ENCODE peak calls at places on chromosomes 3 and 15, in eight cellular contexts. Y is IMR-90; E is A172; B is OCI-LY7; J is activated CD8-positive, alpha-beta memory T cell treated with anti-CD3 and anti-CD28 coated beads, Interleukin-2, amount 50 U/mL, for 4 hours; X is Right ventricle myocardium inferior; R is A549; H is naive thymus-derived CD8-positive, alpha-beta T cell. N is an unnamed sample.

GRCh38 chr15:64926661-64927060 is 15.0 kb downstream of the ANKDD1A start:
- DNase-seq in X (no peak), E (no peak), R (no peak), H (no peak), Y (no peak), J (no peak), B (no peak), N (no peak)

GRCh38 chr3:194337965-194338753 is 13.0 kb downstream of the CPN2 start:
- DNase-seq in X (no peak), R (no peak), E (no peak), Y (peak; percentile 42), J (no peak), B (no peak), H (no peak), N (peak; percentile 32)

GRCh38 chr3:122890077-122890484 is 95.2 kb downstream of the SLC49A4 start:
- DNase-seq in E (peak; percentile 37), Y (peak; percentile 42), J (no peak), X (no peak), B (peak; percentile 13), R (no peak), H (no peak), N (peak; percentile 76)

GRCh38 chr3:140576444-140576843 is 101.4 kb upstream of the TRIM42 start:
- DNase-seq in X (no peak), H (no peak), E (no peak), J (no peak), B (no peak), R (no peak), Y (no peak), N (no peak)

GRCh38 chr15:36589971-36590370 is 10.5 kb downstream of the CDIN1 start:
- DNase-seq in R (no peak), Y (peak; percentile 50), B (no peak), E (peak; percentile 57), H (no peak), J (no peak), X (no peak), N (peak; percentile 50)

GRCh38 chr15:100221461-100222348 is 120.1 kb downstream of the ADAMTS17 start:
- DNase-seq in X (no peak), Y (no peak), H (no peak), R (no peak), E (no peak), B (no peak), J (no peak), N (peak; percentile 57)

GRCh38 chr3:186451371-186451770 is 89.3 kb upstream of the DGKG start:
- DNase-seq in B (no peak), E (no peak), J (no peak), X (no peak), Y (no peak), R (no peak), H (no peak), N (no peak)

GRCh38 chr15:68718468-68718867 is 102.2 kb downstream of the ANP32A start:
- DNase-seq in Y (no peak), E (no peak), R (no peak), H (no peak), J (no peak), B (no peak), X (no peak), N (no peak)

GRCh38 chr15:44159492-44159891 is 35.6 kb downstream of the FRMD5 start:
- DNase-seq in X (no peak), H (no peak), R (peak; percentile 10), J (no peak), B (no peak), Y (no peak), E (no peak), N (peak; percentile 13)

GRCh38 chr15:43775411-43775965 is 1.3 kb downstream of the ELL3 start:
- DNase-seq in E (peak; percentile 70), R (peak; percentile 77), Y (peak; percentile 58), B (peak; percentile 31), J (no peak), X (no peak), H (no peak), N (peak; percentile 44)

GRCh38 chr15:50891159-50891558 is 17.3 kb upstream of the AP4E1 start:
- DNase-seq in R (no peak), B (no peak), Y (no peak), E (no peak), J (no peak), X (no peak), H (no peak), N (no peak)

GRCh38 chr3:195859846-195860411 is 48.2 kb upstream of the MUC4 start:
- DNase-seq in Y (no peak), J (no peak), E (no peak), H (no peak), B (no peak), R (no peak), X (no peak), N (no peak)

GRCh38 chr3:55491296-55491816 is 4.2 kb upstream of the WNT5A start:
- DNase-seq in X (no peak), R (no peak), B (no peak), Y (peak; percentile 92), H (no peak), J (no peak), E (peak; percentile 92), N (peak; percentile 78)

GRCh38 chr15:90906181-90906849 is 3.2 kb downstream of the MAN2A2 start:
- DNase-seq in B (no peak), X (peak; percentile 55), J (no peak), E (no peak), R (no peak), H (no peak), Y (no peak), N (no peak)

GRCh38 chr3:134038716-134039115 is 9.0 kb upstream of the SLCO2A1 start:
- DNase-seq in J (no peak), Y (no peak), E (no peak), R (no peak), X (no peak), H (no peak), B (no peak), N (no peak)

GRCh38 chr15:39171944-39172368 is 408.9 kb upstream of the THBS1 start:
- DNase-seq in J (no peak), B (no peak), Y (peak; percentile 99), X (no peak), R (peak; percentile 93), E (peak; percentile 97), H (no peak), N (peak; percentile 99)

GRCh38 chr15:59313703-59314332 is 58.9 kb downstream of the MYO1E start:
- DNase-seq in J (no peak), H (no peak), E (peak; percentile 42), Y (peak; percentile 47), B (no peak), R (peak; percentile 77), X (peak; percentile 75), N (peak; percentile 39)

GRCh38 chr3:177610677-177611654 is 413.7 kb upstream of the TBL1XR1 start:
- DNase-seq in X (no peak), J (peak; percentile 36), E (no peak), R (no peak), B (no peak), H (peak; percentile 31), Y (peak; percentile 40), N (no peak)

GRCh38 chr3:150237490-150237889 is 170.6 kb upstream of the TSC22D2 start:
- DNase-seq in R (peak; percentile 10), Y (peak; percentile 73), J (no peak), X (no peak), B (no peak), E (peak; percentile 95), H (no peak), N (peak; percentile 47)

N was measured in fibroblast of pulmonary artery.